ENCODE peak calls at places on chromosomes 3 and 15, in ten cellular contexts. P is stimulated activated CD8-positive, alpha-beta memory T cell treated with anti-CD3 and anti-CD28 coated beads, Interleukin-4, amount 100 ng/mL, for 4 hours; U is choroid plexus epithelial cell; B is HT1080; M is stimulated activated CD4-positive, alpha-beta T cell treated with anti-CD3 and anti-CD28 coated beads, Interleukin-12 subunit alpha, Interleukin-12 subunit beta, amount 100 ng/mL, for 4 hours; C is activated CD4-positive, alpha-beta T cell treated with anti-CD3 and anti-CD28 coated beads, Interleukin-2, amount 10 ng/mL, durations not matched to agents 7 days and 5 days; H is SK-N-SH; S is LHCN-M2; N is HEK293T; W is NCI-H460. K is an unnamed sample.
A peak's percentile ranks its signal among the peaks of the same experiment; 100 is the strongest.

GRCh38 chr15:36912311-36912712 is 188.0 kb downstream of the MEIS2 start:
- DNase-seq in P (no peak), U (peak; percentile 53), B (no peak), M (no peak), C (no peak), H (no peak), S (no peak), N (no peak), W (no peak), K (no peak)

GRCh38 chr3:112773864-112774263 is 72.8 kb downstream of the CD200R1L start:
- DNase-seq in P (no peak), U (no peak), B (peak; percentile 85), M (no peak), C (peak; percentile 12), H (no peak), S (no peak), N (no peak), W (no peak), K (no peak)

GRCh38 chr3:172281884-172282283 is 166.4 kb downstream of the GHSR start:
- DNase-seq in P (no peak), U (no peak), B (no peak), M (no peak), C (no peak), H (no peak), S (no peak), N (no peak), W (no peak), K (no peak)

GRCh38 chr3:79845546-79845945 is 77.7 kb upstream of the ROBO1 start:
- DNase-seq in P (no peak), U (no peak), B (no peak), M (no peak), C (no peak), H (no peak), S (peak; percentile 31), N (no peak), W (no peak), K (no peak)

GRCh38 chr3:171317133-171317532 is 143.1 kb downstream of the TNIK start:
- DNase-seq in P (no peak), U (peak; percentile 16), B (peak; percentile 61), M (no peak), C (no peak), H (no peak), S (no peak), N (no peak), W (no peak), K (no peak)

GRCh38 chr3:101244212-101244575 is 76.2 kb downstream of the IMPG2 start:
- DNase-seq in P (no peak), U (no peak), B (no peak), M (no peak), C (no peak), H (no peak), S (no peak), N (no peak), W (no peak), K (no peak)

GRCh38 chr15:96273317-96274086 is 57.0 kb upstream of the NR2F2 start:
- DNase-seq in P (no peak), U (peak; percentile 99), B (peak; percentile 100), M (no peak), C (no peak), H (no peak), S (peak; percentile 99), N (peak; percentile 26), W (no peak), K (peak; percentile 44)

GRCh38 chr3:96510334-96510733 is 304.1 kb upstream of the EPHA6 start:
- DNase-seq in P (no peak), U (no peak), B (no peak), M (no peak), C (no peak), H (no peak), S (no peak), N (no peak), W (no peak), K (no peak)

GRCh38 chr3:81173514-81173913 is 587.9 kb downstream of the GBE1 start:
- DNase-seq in P (no peak), U (peak; percentile 56), B (peak; percentile 5), M (no peak), C (no peak), H (no peak), S (no peak), N (peak; percentile 10), W (no peak), K (no peak)

GRCh38 chr3:183975981-183976662 is 41.6 kb downstream of the ABCC5 start:
- DNase-seq in P (no peak), U (peak; percentile 56), B (peak; percentile 39), M (no peak), C (no peak), H (no peak), S (peak; percentile 58), N (no peak), W (no peak), K (no peak)

GRCh38 chr3:150603888-150604319 is 783 bp downstream of the SELENOT start:
- DNase-seq in P (no peak), U (no peak), B (no peak), M (no peak), C (no peak), H (no peak), S (no peak), N (peak; percentile 15), W (peak; percentile 12), K (no peak)

GRCh38 chr3:49173116-49173791 is 1.9 kb downstream of the KLHDC8B start:
- DNase-seq in P (no peak), U (peak; percentile 54), B (peak; percentile 21), M (no peak), C (no peak), H (peak; percentile 88), S (no peak), N (no peak), W (no peak), K (no peak)

GRCh38 chr3:107882881-107883280 is 207.9 kb downstream of the CD47 start:
- DNase-seq in P (no peak), U (no peak), B (no peak), M (no peak), C (no peak), H (no peak), S (no peak), N (no peak), W (no peak), K (no peak)

GRCh38 chr15:67882487-67883227 is 42.8 kb upstream of the RNU6-1 start:
- DNase-seq in P (no peak), U (peak; percentile 42), B (peak; percentile 4), M (no peak), C (peak; percentile 20), H (no peak), S (no peak), N (no peak), W (peak; percentile 26), K (no peak)

GRCh38 chr3:66414846-66415245 is 86.0 kb downstream of the LRIG1 start:
- DNase-seq in P (no peak), U (no peak), B (no peak), M (no peak), C (no peak), H (no peak), S (no peak), N (no peak), W (no peak), K (no peak)

GRCh38 chr3:31942446-31942845 is 38.6 kb downstream of the OSBPL10 start:
- DNase-seq in P (no peak), U (no peak), B (no peak), M (no peak), C (no peak), H (no peak), S (no peak), N (no peak), W (no peak), K (no peak)

GRCh38 chr15:57477736-57478522 is 101.6 kb downstream of the CGNL1 start:
- DNase-seq in P (no peak), U (no peak), B (no peak), M (no peak), C (no peak), H (no peak), S (no peak), N (no peak), W (no peak), K (no peak)

GRCh38 chr3:121545049-121545563 is 682 bp downstream of the POLQ start:
- DNase-seq in P (no peak), U (peak; percentile 20), B (no peak), M (no peak), C (peak; percentile 27), H (no peak), S (no peak), N (peak; percentile 32), W (no peak), K (no peak)

GRCh38 chr3:148297013-148297412 is 400.7 kb upstream of the AGTR1 start:
- DNase-seq in P (no peak), U (no peak), B (no peak), M (no peak), C (no peak), H (no peak), S (no peak), N (no peak), W (no peak), K (no peak)